ENCODE peak calls at places on chromosomes 4 and X, in eight cellular contexts. A, G, N, D, U, O, F and T are unnamed samples.

GRCh38 chr4:58093352-58093751 is 983.2 kb upstream of the IGFBP7 start:
- DNase-seq in A (no peak), G (no peak), N (no peak), D (no peak), U (no peak), O (no peak), F (no peak), T (no peak)

GRCh38 chr4:15012017-15012788 is 9.9 kb downstream of the CPEB2 start:
- DNase-seq in A (no peak), G (no peak), N (no peak), D (no peak), U (no peak), O (no peak), F (no peak), T (no peak)

GRCh38 chr4:85489273-85489672 is 14.3 kb downstream of the ARHGAP24 start:
- DNase-seq in A (no peak), G (no peak), N (no peak), D (no peak), U (no peak), O (no peak), F (no peak), T (no peak)

GRCh38 chrX:42585842-42586621 is 191.9 kb downstream of the PPP1R2C start:
- DNase-seq in A (peak; percentile 5), G (no peak), N (no peak), D (no peak), U (no peak), O (no peak), F (no peak), T (no peak)

GRCh38 chr4:44326716-44327115 is 121.9 kb downstream of the KCTD8 start:
- DNase-seq in A (no peak), G (no peak), N (no peak), D (no peak), U (no peak), O (no peak), F (no peak), T (no peak)

GRCh38 chr4:113618205-113618604 is 143.3 kb downstream of the CAMK2D start:
- DNase-seq in A (no peak), G (no peak), N (no peak), D (no peak), U (no peak), O (no peak), F (no peak), T (no peak)

GRCh38 chr4:172596206-172596605 is 572.4 kb upstream of the GALNT7 start:
- DNase-seq in A (no peak), G (no peak), N (no peak), D (no peak), U (no peak), O (no peak), F (no peak), T (no peak)

GRCh38 chr4:76055005-76055404 is 19.1 kb upstream of the CXCL11 start:
- DNase-seq in A (peak; percentile 68), G (no peak), N (no peak), D (no peak), U (no peak), O (no peak), F (no peak), T (no peak)

GRCh38 chrX:72526534-72527508 is 45.8 kb downstream of the HDAC8 start:
- DNase-seq in A (no peak), G (no peak), N (no peak), D (no peak), U (no peak), O (no peak), F (no peak), T (no peak)

GRCh38 chr4:74618659-74619058 is 173.7 kb downstream of the AREG start:
- DNase-seq in A (no peak), G (no peak), N (no peak), D (no peak), U (no peak), O (no peak), F (no peak), T (no peak)

GRCh38 chr4:111991163-111991562 is 154.1 kb upstream of the FAM241A start:
- DNase-seq in A (peak; percentile 51), G (no peak), N (no peak), D (no peak), U (no peak), O (no peak), F (no peak), T (no peak)

GRCh38 chr4:61443813-61444510 is 243.8 kb downstream of the ADGRL3 start:
- DNase-seq in A (no peak), G (no peak), N (no peak), D (no peak), U (no peak), O (no peak), F (no peak), T (no peak)

GRCh38 chr4:107682306-107682705 is 37.7 kb downstream of the PAPSS1 start:
- DNase-seq in A (no peak), G (no peak), N (no peak), D (no peak), U (no peak), O (no peak), F (no peak), T (no peak)

GRCh38 chr4:89268572-89269180 is 38.9 kb downstream of the GPRIN3 start:
- DNase-seq in A (no peak), G (no peak), N (no peak), D (no peak), U (no peak), O (no peak), F (no peak), T (no peak)

GRCh38 chrX:150805736-150806135 is 92.7 kb downstream of the CD99L2 start:
- DNase-seq in A (no peak), G (no peak), N (no peak), D (no peak), U (no peak), O (no peak), F (no peak), T (no peak)

GRCh38 chrX:65241059-65241721 is 264.9 kb upstream of the ZC4H2 start:
- DNase-seq in A (no peak), G (no peak), N (no peak), D (no peak), U (no peak), O (no peak), F (no peak), T (no peak)

GRCh38 chr4:189656551-189657165 is 284.0 kb upstream of the FRG1 start:
- DNase-seq in A (no peak), G (no peak), N (no peak), D (no peak), U (no peak), O (no peak), F (no peak), T (no peak)

GRCh38 chr4:3304831-3305609 is 12.2 kb downstream of the RGS12 start:
- DNase-seq in A (no peak), G (peak; percentile 50), N (no peak), D (peak; percentile 82), U (no peak), O (no peak), F (no peak), T (peak; percentile 16)

GRCh38 chrX:1534321-1535168 is 2.4 kb downstream of the P2RY8 start:
- DNase-seq in A (peak; percentile 18), G (no peak), N (no peak), D (no peak), U (no peak), O (no peak), F (no peak), T (no peak)

GRCh38 chrX:99001286-99001685 is 1408.8 kb downstream of the PCDH19 start:
- DNase-seq in A (no peak), G (no peak), N (no peak), D (no peak), U (no peak), O (no peak), F (no peak), T (no peak)
- H3K27ac ChIP-seq in A (no peak overlapping the region), G (no peak overlapping the region), N (no peak overlapping the region), D (no peak overlapping the region), U (no peak overlapping the region), O (no peak overlapping the region), F (no peak overlapping the region), T (no peak overlapping the region)

GRCh38 chrX:9770319-9770718 is 4.7 kb upstream of the GPR143 start:
- DNase-seq in A (no peak), G (no peak), N (no peak), D (no peak), U (no peak), O (no peak), F (no peak), T (no peak)
- H3K27ac ChIP-seq in A (no peak overlapping the region), G (no peak overlapping the region), N (no peak overlapping the region), D (no peak overlapping the region), U (no peak overlapping the region), O (no peak overlapping the region), F (no peak overlapping the region), T (no peak overlapping the region)

GRCh38 chr4:1793940-1794808 is 1.1 kb downstream of the FGFR3 start:
- DNase-seq in A (no peak), G (no peak), N (no peak), D (no peak), U (no peak), O (no peak), F (no peak), T (no peak)

GRCh38 chr4:1793496-1793840 is 375 bp downstream of the FGFR3 start:
- DNase-seq in A (peak; percentile 15), G (no peak), N (no peak), D (no peak), U (peak; percentile 52), O (no peak), F (no peak), T (no peak)

GRCh38 chr4:1796486-1797204 is 3.6 kb downstream of the FGFR3 start:
- DNase-seq in A (no peak), G (no peak), N (no peak), D (no peak), U (no peak), O (no peak), F (no peak), T (no peak)

GRCh38 chr4:1795304-1796195 is 2.5 kb downstream of the FGFR3 start:
- DNase-seq in A (no peak), G (no peak), N (no peak), D (no peak), U (no peak), O (no peak), F (no peak), T (no peak)

GRCh38 chr4:1794809-1795303 is 1.8 kb downstream of the FGFR3 start:
- DNase-seq in A (no peak), G (no peak), N (no peak), D (no peak), U (no peak), O (no peak), F (no peak), T (no peak)
- H3K27ac ChIP-seq in A (no peak overlapping the region), G (no peak overlapping the region), N (no peak overlapping the region), D (no peak overlapping the region), U (no peak overlapping the region), O (peak overlapping the region; percentile 8), F (no peak overlapping the region), T (peak overlapping the region; percentile 33)

GRCh38 chr4:139668036-139668435 is 2.4 kb downstream of the MGST2 start:
- DNase-seq in A (no peak), G (no peak), N (no peak), D (no peak), U (no peak), O (no peak), F (no peak), T (no peak)

GRCh38 chr4:139664442-139664841 is 1.2 kb upstream of the MGST2 start:
- DNase-seq in A (no peak), G (no peak), N (no peak), D (no peak), U (no peak), O (no peak), F (no peak), T (no peak)

GRCh38 chr4:139666735-139667266 is 1.2 kb downstream of the MGST2 start:
- DNase-seq in A (no peak), G (peak; percentile 57), N (peak; percentile 43), D (peak; percentile 48), U (no peak), O (no peak), F (no peak), T (peak; percentile 45)

GRCh38 chr4:139665079-139665689 is 435 bp upstream of the MGST2 start:
- DNase-seq in A (no peak), G (no peak), N (no peak), D (no peak), U (no peak), O (no peak), F (no peak), T (no peak)

GRCh38 chr4:139665690-139666529 is at the start of gene MGST2:
- DNase-seq in A (peak; percentile 64), G (peak; percentile 80), N (peak; percentile 73), D (peak; percentile 81), U (peak; percentile 77), O (peak; percentile 0), F (peak; percentile 64), T (no peak)
- H3K27ac ChIP-seq in A (peak within 1 kb of the TSS; percentile 3), G (peak within 1 kb of the TSS; percentile 65), N (peak within 1 kb of the TSS; percentile 87), D (peak within 1 kb of the TSS; percentile 66), U (peak within 1 kb of the TSS; percentile 90), O (peak within 1 kb of the TSS; percentile 37), F (peak within 1 kb of the TSS; percentile 50), T (peak within 1 kb of the TSS; percentile 74)